ENCODE peak calls at places on chromosomes 13 and 19, in five cellular contexts. Y is colonic mucosa, G is AG08396, D is heart right ventricle, M is OCI-LY7. X is an unnamed sample.

GRCh38 chr13:22993148-22993547 is 187.6 kb upstream of the SGCG start:
- DNase-seq in Y (no peak), G (no peak), D (no peak), M (no peak), X (no peak)

GRCh38 chr19:41548954-41549688 is 26.8 kb upstream of the CEACAM21 start:
- DNase-seq in Y (no peak), G (no peak), D (peak; percentile 35), M (peak; percentile 95), X (peak; percentile 35)

GRCh38 chr19:55259540-55260210 is 858 bp upstream of the PPP6R1 start:
- DNase-seq in Y (no peak), G (no peak), D (no peak), M (peak; percentile 42), X (no peak)

GRCh38 chr19:46788101-46788967 is at the start of gene SLC1A5:
- DNase-seq in Y (peak; percentile 99), G (peak; percentile 97), D (peak; percentile 95), M (peak; percentile 99), X (peak; percentile 84)

GRCh38 chr19:42247631-42248199 is 5.3 kb upstream of the GSK3A start:
- DNase-seq in Y (no peak), G (no peak), D (no peak), M (no peak), X (no peak)

GRCh38 chr19:10892256-10892655 is 20.9 kb downstream of the CARM1 start:
- DNase-seq in Y (no peak), G (no peak), D (no peak), M (no peak), X (no peak)

GRCh38 chr19:4676955-4677731 is 7.0 kb upstream of the MYDGF start:
- DNase-seq in Y (peak; percentile 38), G (peak; percentile 62), D (peak; percentile 43), M (peak; percentile 72), X (no peak)

GRCh38 chr19:41083516-41083915 is 4.7 kb upstream of the CYP2A13 start:
- DNase-seq in Y (no peak), G (no peak), D (no peak), M (no peak), X (no peak)

GRCh38 chr13:102359264-102359663 is 42.6 kb downstream of the FGF14 start:
- DNase-seq in Y (no peak), G (no peak), D (no peak), M (no peak), X (no peak)

GRCh38 chr19:58097783-58098681 is at the start of gene ZSCAN18:
- DNase-seq in Y (peak; percentile 95), G (peak; percentile 100), D (peak; percentile 99), M (no peak), X (peak; percentile 96)

GRCh38 chr19:12834418-12834943 is at the start of gene RTBDN:
- DNase-seq in Y (no peak), G (no peak), D (no peak), M (no peak), X (no peak)

GRCh38 chr19:942133-942645 is 16.4 kb downstream of the ARID3A start:
- DNase-seq in Y (no peak), G (no peak), D (no peak), M (no peak), X (no peak)

GRCh38 chr19:11843741-11844140 is 4.8 kb upstream of the ZNF439 start:
- DNase-seq in Y (no peak), G (no peak), D (no peak), M (no peak), X (no peak)

GRCh38 chr13:76828316-76828741 is 57.9 kb downstream of the KCTD12 start:
- DNase-seq in Y (no peak), G (no peak), D (no peak), M (no peak), X (no peak)

GRCh38 chr19:47381121-47381520 is 32.0 kb downstream of the DHX34 start:
- DNase-seq in Y (no peak), G (no peak), D (no peak), M (no peak), X (no peak)

GRCh38 chr19:47503823-47504145 is 11.1 kb downstream of the NAPA start:
- DNase-seq in Y (no peak), G (no peak), D (no peak), M (no peak), X (no peak)

GRCh38 chr19:8423821-8424223 is 10.7 kb downstream of the MARCHF2 start:
- DNase-seq in Y (peak; percentile 86), G (peak; percentile 93), D (peak; percentile 96), M (no peak), X (no peak)

GRCh38 chr19:32675720-32676185 is at the start of gene RGS9BP:
- DNase-seq in Y (peak; percentile 86), G (peak; percentile 91), D (peak; percentile 85), M (no peak), X (no peak)

GRCh38 chr19:1386945-1387683 is 3.4 kb downstream of the NDUFS7 start:
- DNase-seq in Y (no peak), G (no peak), D (no peak), M (no peak), X (no peak)

GRCh38 chr13:102556806-102557205 is 40.0 kb upstream of the TPP2 start:
- DNase-seq in Y (no peak), G (no peak), D (no peak), M (no peak), X (no peak)

GRCh38 chr13:41268764-41269163 is 5.4 kb upstream of the MTRF1 start:
- DNase-seq in Y (no peak), G (no peak), D (no peak), M (peak; percentile 78), X (no peak)

GRCh38 chr19:53546766-53547541 is 9.0 kb downstream of the ZNF331 start:
- DNase-seq in Y (no peak), G (no peak), D (no peak), M (no peak), X (no peak)

GRCh38 chr13:94454906-94455305 is 24.6 kb downstream of the DCT start:
- DNase-seq in Y (no peak), G (no peak), D (no peak), M (no peak), X (no peak)

GRCh38 chr13:79860757-79861156 is 379.8 kb downstream of the NDFIP2 start:
- DNase-seq in Y (peak; percentile 21), G (no peak), D (no peak), M (no peak), X (no peak)

GRCh38 chr13:77751513-77752456 is 54.3 kb downstream of the SLAIN1 start:
- DNase-seq in Y (peak; percentile 25), G (peak; percentile 30), D (peak; percentile 22), M (peak; percentile 67), X (no peak)

GRCh38 chr19:15468675-15469512 is 4.5 kb upstream of the RASAL3 start:
- DNase-seq in Y (no peak), G (no peak), D (no peak), M (no peak), X (no peak)

GRCh38 chr19:40592170-40592569 is 9.0 kb upstream of the LTBP4 start:
- DNase-seq in Y (no peak), G (peak; percentile 74), D (no peak), M (peak; percentile 79), X (no peak)

GRCh38 chr19:46426506-46427162 is 2.1 kb downstream of the PNMA8C start:
- DNase-seq in Y (peak; percentile 54), G (peak; percentile 94), D (peak; percentile 59), M (peak; percentile 80), X (no peak)

GRCh38 chr13:37326319-37326718 is 220.9 kb upstream of the CSNK1A1L start:
- DNase-seq in Y (no peak), G (no peak), D (no peak), M (no peak), X (no peak)

GRCh38 chr13:47126432-47126831 is 229.6 kb upstream of the HTR2A start:
- DNase-seq in Y (no peak), G (no peak), D (no peak), M (no peak), X (no peak)

GRCh38 chr13:49664606-49665005 is 26.7 kb downstream of the EBPL start:
- DNase-seq in Y (no peak), G (no peak), D (no peak), M (no peak), X (no peak)

GRCh38 chr19:42148270-42148669 is 16.0 kb upstream of the POU2F2 start:
- DNase-seq in Y (no peak), G (no peak), D (no peak), M (no peak), X (no peak)